ENCODE peak calls at places on chromosomes 1 and 21, in four cellular contexts. S is HEK293T, V is K562, X is HepG2. K is an unnamed sample.

GRCh38 chr1:53987880-53988279 is 30.1 kb downstream of the LDLRAD1 start:
- DNase-seq in S (no peak), V (no peak), X (no peak), K (no peak)

GRCh38 chr1:179012033-179012432 is 13.7 kb upstream of the FAM20B start:
- DNase-seq in S (no peak), V (no peak), X (no peak), K (no peak)

GRCh38 chr1:33443067-33443704 is 12.3 kb upstream of the PHC2 start:
- DNase-seq in S (no peak), V (no peak), X (no peak), K (no peak)

GRCh38 chr1:114549137-114549536 is 32.3 kb downstream of the BCAS2 start:
- DNase-seq in S (no peak), V (no peak), X (no peak), K (no peak)

GRCh38 chr1:30523055-30524020 is 200.0 kb downstream of the MATN1 start:
- DNase-seq in S (no peak), V (no peak), X (no peak), K (no peak)

GRCh38 chr1:147413110-147413605 is 128.1 kb upstream of the BCL9 start:
- DNase-seq in S (no peak), V (no peak), X (no peak), K (no peak)

GRCh38 chr1:29599826-29600225 is 363.5 kb downstream of the PTPRU start:
- DNase-seq in S (no peak), V (no peak), X (no peak), K (no peak)

GRCh38 chr21:38037416-38037815 is 121.2 kb upstream of the KCNJ6 start:
- DNase-seq in S (no peak), V (no peak), X (no peak), K (no peak)

GRCh38 chr1:71089536-71090270 is 8.9 kb upstream of the ZRANB2 start:
- DNase-seq in S (no peak), V (no peak), X (no peak), K (no peak)

GRCh38 chr21:29849735-29850176 is 90.0 kb downstream of the GRIK1 start:
- DNase-seq in S (peak), V (peak), X (peak), K (peak)

GRCh38 chr21:31873696-31874599 is 1.1 kb downstream of the HUNK start:
- DNase-seq in S (peak), V (peak), X (no peak), K (peak)

GRCh38 chr1:159442428-159442827 is 2.9 kb downstream of the OR10J1 start:
- DNase-seq in S (no peak), V (no peak), X (no peak), K (no peak)

GRCh38 chr1:230125633-230126528 is 58.8 kb downstream of the GALNT2 start:
- DNase-seq in S (no peak), V (peak), X (no peak), K (no peak)

GRCh38 chr1:46527474-46528296 is 23.8 kb downstream of the KNCN start:
- DNase-seq in S (peak), V (peak), X (peak), K (peak)

GRCh38 chr1:153790282-153790995 is 15.2 kb downstream of the SLC27A3 start:
- DNase-seq in S (no peak), V (no peak), X (no peak), K (peak)

GRCh38 chr1:30525980-30526651 is 197.3 kb downstream of the MATN1 start:
- DNase-seq in S (peak), V (no peak), X (peak), K (no peak)

DNA sequence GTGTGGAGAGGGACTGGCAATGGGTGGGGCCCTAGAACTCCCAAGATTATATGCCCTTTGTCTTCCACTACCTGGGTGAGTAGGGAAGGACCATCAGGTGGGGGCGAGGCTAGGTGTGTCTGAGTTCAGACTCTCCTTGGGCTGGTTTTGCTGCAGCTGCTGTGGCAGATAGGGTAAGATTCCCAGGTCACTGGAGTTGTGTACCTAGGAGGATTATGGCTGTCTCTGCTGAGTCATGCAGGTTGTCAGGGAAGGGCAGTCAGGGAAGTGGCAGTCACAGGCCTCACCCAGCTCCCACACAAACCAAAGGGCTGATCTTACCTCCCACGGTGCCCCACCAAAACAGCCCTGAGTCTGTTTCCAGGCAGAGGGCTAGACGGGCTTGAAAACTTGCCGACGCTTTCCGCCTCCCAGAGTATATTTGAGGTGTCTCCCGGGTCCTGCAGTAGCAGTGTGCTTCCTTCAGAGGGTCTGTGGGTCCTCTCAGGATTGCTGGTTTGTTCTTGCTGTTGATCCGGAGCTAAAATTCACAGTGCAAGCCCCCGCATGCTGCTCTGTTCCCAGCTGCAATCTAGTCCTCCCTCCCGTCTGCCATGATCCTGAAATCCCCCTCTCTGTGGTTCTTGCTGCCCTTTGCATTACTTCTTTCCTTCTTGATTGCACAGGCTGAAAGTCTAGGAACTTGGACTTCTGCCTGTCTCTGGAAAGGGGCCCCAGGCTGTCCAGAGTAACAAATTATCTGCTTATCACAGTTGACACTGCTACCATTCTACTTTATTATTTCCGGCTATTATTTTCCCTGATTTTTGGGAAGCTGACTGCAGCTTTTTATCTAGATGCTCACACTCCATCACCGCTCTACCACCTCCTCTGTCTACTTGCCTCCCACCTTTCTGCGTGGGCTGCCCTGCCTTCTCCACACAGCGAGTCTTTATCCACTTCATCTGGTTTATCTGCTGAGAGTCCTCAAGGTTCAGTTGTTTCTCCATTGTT is 201.8 kb upstream of the PLXNA2 start:
- DNase-seq in S (no peak), V (peak), X (no peak), K (no peak)
- TF ChIP-seq ELF4 in S (no peak), V (no peak), X (no peak), K (no peak)

GRCh38 chr21:44871576-44872265 is 1.8 kb downstream of the PTTG1IP start:
- DNase-seq in S (no peak), V (no peak), X (peak), K (no peak)
- TF ChIP-seq ELF4 in S (no peak), V (no peak), X (no peak), K (no peak)

GRCh38 chr1:236502579-236502971 is 21.2 kb upstream of the LGALS8 start:
- DNase-seq in S (no peak), V (no peak), X (peak), K (no peak)
- TF ChIP-seq ELF4 in S (no peak), V (no peak), X (no peak), K (no peak)

GRCh38 chr1:207311888-207312603 is 9.4 kb upstream of the CD55 start:
- DNase-seq in S (no peak), V (no peak), X (no peak), K (no peak)
- TF ChIP-seq ELF4 in S (no peak), V (no peak), X (no peak), K (no peak)